ENCODE peak calls at places on chromosomes 16 and 17, in six cellular contexts. N is kidney tubule cell; R is anterior cingulate cortex; V is stimulated activated CD8-positive, alpha-beta memory T cell treated with anti-CD3 and anti-CD28 coated beads, Interleukin-4, amount 100 ng/mL, for 4 hours; B is EL; O is activated gamma-delta T cell treated with Interleukin-2 at 50 U/mL for 16 hours. P is an unnamed sample.

GRCh38 chr16:3364774-3365427 is 9.2 kb downstream of the OR2C1 start:
- DNase-seq in N (peak; percentile 94), R (peak; percentile 66), V (peak; percentile 75), B (peak; percentile 97), O (peak; percentile 76), P (peak; percentile 97)

GRCh38 chr17:9529033-9529748 is 46.4 kb downstream of the STX8 start:
- DNase-seq in N (peak; percentile 46), R (no peak), V (no peak), B (peak; percentile 26), O (no peak), P (peak; percentile 57)

GRCh38 chr17:42135664-42136653 is 13.4 kb downstream of the HSPB9 start:
- DNase-seq in N (peak; percentile 95), R (no peak), V (no peak), B (peak; percentile 66), O (no peak), P (peak; percentile 54)

GRCh38 chr17:51056813-51057510 is 63.7 kb downstream of the SPAG9 start:
- DNase-seq in N (peak; percentile 83), R (no peak), V (no peak), B (peak; percentile 89), O (no peak), P (peak; percentile 97)

GRCh38 chr17:77608431-77608830 is 350.1 kb upstream of the TNRC6C start:
- DNase-seq in N (no peak), R (no peak), V (no peak), B (no peak), O (no peak), P (no peak)

GRCh38 chr17:49195746-49196145 is 14.6 kb downstream of the GNGT2 start:
- DNase-seq in N (no peak), R (no peak), V (no peak), B (no peak), O (no peak), P (no peak)

GRCh38 chr17:2965621-2966275 is 97.7 kb downstream of the OR1D5 start:
- DNase-seq in N (peak; percentile 62), R (no peak), V (no peak), B (peak; percentile 70), O (no peak), P (peak; percentile 26)

GRCh38 chr16:85211247-85211910 is 99.1 kb upstream of the CIBAR2 start:
- DNase-seq in N (peak; percentile 9), R (no peak), V (no peak), B (peak; percentile 75), O (no peak), P (peak; percentile 91)

GRCh38 chr17:77847211-77848085 is 111.1 kb upstream of the TNRC6C start:
- DNase-seq in N (no peak), R (no peak), V (no peak), B (no peak), O (no peak), P (no peak)

GRCh38 chr16:10088380-10088793 is 93.8 kb downstream of the GRIN2A start:
- DNase-seq in N (no peak), R (no peak), V (no peak), B (no peak), O (no peak), P (peak; percentile 18)

GRCh38 chr16:77219437-77219836 is 20.2 kb downstream of the SYCE1L start:
- DNase-seq in N (peak; percentile 23), R (no peak), V (no peak), B (no peak), O (no peak), P (no peak)

GRCh38 chr16:10971560-10971961 is 27.2 kb downstream of the CLEC16A start:
- DNase-seq in N (peak; percentile 76), R (no peak), V (no peak), B (peak; percentile 95), O (peak; percentile 38), P (peak; percentile 95)